ENCODE peak calls at places on chromosomes 12 and 14, in four cellular contexts. One of them, this sample, is unnamed.

GRCh38 chr12:110741795-110742717 is 635 bp downstream of the PPP1CC start:
- DNase-seq in choroid plexus epithelial cell: peak; percentile 55
- DNase-seq in endodermal cell: no peak
- DNase-seq in lung: no peak
- DNase-seq in this sample: peak; percentile 51

GRCh38 chr14:61466249-61466904 is 145.0 kb downstream of the PRKCH start:
- DNase-seq in choroid plexus epithelial cell: peak; percentile 99
- DNase-seq in lung: peak; percentile 45
- DNase-seq in endodermal cell: peak; percentile 73
- DNase-seq in this sample: peak; percentile 99

GRCh38 chr12:62907067-62907466 is 27.9 kb downstream of the PPM1H start:
- DNase-seq in lung: no peak
- DNase-seq in endodermal cell: no peak
- DNase-seq in choroid plexus epithelial cell: peak; percentile 12
- DNase-seq in this sample: no peak

GRCh38 chr14:99540196-99541032 is 59.2 kb downstream of the CCNK start:
- DNase-seq in choroid plexus epithelial cell: no peak
- DNase-seq in lung: no peak
- DNase-seq in endodermal cell: no peak
- DNase-seq in this sample: no peak

GRCh38 chr14:52307870-52308269 is 6.2 kb upstream of the PTGER2 start:
- DNase-seq in lung: no peak
- DNase-seq in choroid plexus epithelial cell: no peak
- DNase-seq in endodermal cell: no peak
- DNase-seq in this sample: no peak

GRCh38 chr12:117331691-117332090 is 29.7 kb downstream of the NOS1 start:
- DNase-seq in lung: no peak
- DNase-seq in choroid plexus epithelial cell: no peak
- DNase-seq in endodermal cell: no peak
- DNase-seq in this sample: no peak

GRCh38 chr12:83664650-83665049 is 977.9 kb downstream of the TMTC2 start:
- DNase-seq in lung: no peak
- DNase-seq in choroid plexus epithelial cell: no peak
- DNase-seq in endodermal cell: no peak
- DNase-seq in this sample: no peak

GRCh38 chr12:124994435-124994975 is 1.1 kb downstream of the BRI3BP start:
- DNase-seq in choroid plexus epithelial cell: no peak
- DNase-seq in lung: no peak
- DNase-seq in endodermal cell: peak; percentile 77
- DNase-seq in this sample: no peak

GRCh38 chr12:67910360-67911292 is 78.6 kb upstream of the IFNG-AS1 start:
- DNase-seq in lung: no peak
- DNase-seq in endodermal cell: no peak
- DNase-seq in choroid plexus epithelial cell: peak; percentile 79
- DNase-seq in this sample: peak; percentile 63

GRCh38 chr12:57755454-57756372 is 810 bp downstream of the MARCHF9 start:
- DNase-seq in endodermal cell: peak; percentile 83
- DNase-seq in choroid plexus epithelial cell: no peak
- DNase-seq in lung: no peak
- DNase-seq in this sample: no peak

GRCh38 chr12:131947482-131948027 is 2.2 kb upstream of the EP400 start:
- DNase-seq in lung: no peak
- DNase-seq in endodermal cell: peak; percentile 66
- DNase-seq in choroid plexus epithelial cell: no peak
- DNase-seq in this sample: no peak

GRCh38 chr12:121139301-121139700 is 6.6 kb downstream of the P2RX7 start:
- DNase-seq in endodermal cell: no peak
- DNase-seq in choroid plexus epithelial cell: no peak
- DNase-seq in lung: no peak
- DNase-seq in this sample: no peak

GRCh38 chr14:53460544-53460943 is 307.4 kb upstream of the DDHD1 start:
- DNase-seq in choroid plexus epithelial cell: no peak
- DNase-seq in endodermal cell: no peak
- DNase-seq in lung: no peak
- DNase-seq in this sample: no peak

GRCh38 chr14:77044776-77045569 is 16.5 kb upstream of the IRF2BPL start:
- DNase-seq in endodermal cell: peak; percentile 66
- DNase-seq in lung: peak; percentile 59
- DNase-seq in choroid plexus epithelial cell: peak; percentile 40
- DNase-seq in this sample: peak; percentile 97

GRCh38 chr12:53048780-53049401 is 974 bp upstream of the TNS2 start:
- DNase-seq in choroid plexus epithelial cell: peak; percentile 79
- DNase-seq in lung: peak; percentile 76
- DNase-seq in endodermal cell: peak; percentile 93
- DNase-seq in this sample: peak; percentile 83

GRCh38 chr12:59873136-59873535 is 277.3 kb downstream of the SLC16A7 start:
- DNase-seq in lung: no peak
- DNase-seq in choroid plexus epithelial cell: no peak
- DNase-seq in endodermal cell: no peak
- DNase-seq in this sample: no peak

GRCh38 chr12:70520847-70521246 is 116.4 kb downstream of the PTPRB start:
- DNase-seq in choroid plexus epithelial cell: no peak
- DNase-seq in endodermal cell: no peak
- DNase-seq in lung: no peak
- DNase-seq in this sample: no peak

GRCh38 chr14:29243355-29243754 is 476.8 kb downstream of the FOXG1 start:
- DNase-seq in endodermal cell: no peak
- DNase-seq in choroid plexus epithelial cell: peak; percentile 78
- DNase-seq in lung: no peak
- DNase-seq in this sample: peak; percentile 74

GRCh38 chr12:52249041-52249461 is 16.0 kb downstream of the KRT7 start:
- DNase-seq in choroid plexus epithelial cell: no peak
- DNase-seq in lung: peak; percentile 70
- DNase-seq in endodermal cell: peak; percentile 49
- DNase-seq in this sample: no peak

GRCh38 chr14:105864651-105865265 is 338.4 kb downstream of the TMEM121 start:
- DNase-seq in choroid plexus epithelial cell: no peak
- DNase-seq in endodermal cell: peak; percentile 17
- DNase-seq in lung: no peak
- DNase-seq in this sample: no peak

GRCh38 chr14:20417250-20418186 is 4.2 kb upstream of the TEP1 start:
- DNase-seq in choroid plexus epithelial cell: no peak
- DNase-seq in lung: no peak
- DNase-seq in endodermal cell: no peak
- DNase-seq in this sample: no peak

GRCh38 chr14:40119321-40119720 is 687.1 kb upstream of the FBXO33 start:
- DNase-seq in choroid plexus epithelial cell: peak; percentile 4
- DNase-seq in lung: no peak
- DNase-seq in endodermal cell: no peak
- DNase-seq in this sample: no peak

GRCh38 chr12:32535260-32535999 is 136.1 kb downstream of the FGD4 start:
- DNase-seq in lung: peak; percentile 81
- DNase-seq in choroid plexus epithelial cell: peak; percentile 77
- DNase-seq in endodermal cell: peak; percentile 69
- DNase-seq in this sample: peak; percentile 64

GRCh38 chr14:90510208-90510607 is 113.4 kb downstream of the CALM1 start:
- DNase-seq in choroid plexus epithelial cell: no peak
- DNase-seq in endodermal cell: no peak
- DNase-seq in lung: peak; percentile 50
- DNase-seq in this sample: no peak

GRCh38 chr12:8080131-8080530 is 1.9 kb upstream of the NECAP1 start:
- DNase-seq in choroid plexus epithelial cell: no peak
- DNase-seq in lung: no peak
- DNase-seq in endodermal cell: no peak
- DNase-seq in this sample: no peak

GRCh38 chr12:2856051-2856450 is 788 bp downstream of the TEX52 start:
- DNase-seq in endodermal cell: no peak
- DNase-seq in lung: no peak
- DNase-seq in choroid plexus epithelial cell: no peak
- DNase-seq in this sample: no peak

GRCh38 chr12:55830601-55831406 is 1.4 kb upstream of the DNAJC14 start:
- DNase-seq in lung: peak; percentile 68
- DNase-seq in endodermal cell: peak; percentile 92
- DNase-seq in choroid plexus epithelial cell: peak; percentile 76
- DNase-seq in this sample: peak; percentile 69

GRCh38 chr14:103880334-103880985 is 33.1 kb upstream of the PPP1R13B start:
- DNase-seq in lung: peak; percentile 88
- DNase-seq in endodermal cell: no peak
- DNase-seq in choroid plexus epithelial cell: peak; percentile 66
- DNase-seq in this sample: peak; percentile 59

GRCh38 chr14:101104485-101104884 is 201.0 kb upstream of the RTL1 start:
- DNase-seq in choroid plexus epithelial cell: no peak
- DNase-seq in endodermal cell: no peak
- DNase-seq in lung: peak; percentile 22
- DNase-seq in this sample: no peak

GRCh38 chr14:73764881-73765280 is 50.7 kb upstream of the PNMA1 start:
- DNase-seq in lung: peak; percentile 79
- DNase-seq in choroid plexus epithelial cell: no peak
- DNase-seq in endodermal cell: peak; percentile 44
- DNase-seq in this sample: no peak

GRCh38 chr12:114967187-114967586 is 283.2 kb upstream of the TBX3 start:
- DNase-seq in endodermal cell: peak; percentile 54
- DNase-seq in lung: no peak
- DNase-seq in choroid plexus epithelial cell: no peak
- DNase-seq in this sample: no peak

GRCh38 chr14:31696378-31696777 is 135.2 kb downstream of the NUBPL start:
- DNase-seq in endodermal cell: no peak
- DNase-seq in choroid plexus epithelial cell: no peak
- DNase-seq in lung: no peak
- DNase-seq in this sample: no peak
- H3K4me3 ChIP-seq in endodermal cell: no peak overlapping the region
- H3K4me3 ChIP-seq in choroid plexus epithelial cell: no peak overlapping the region
- H3K4me3 ChIP-seq in lung: no peak overlapping the region
- H3K4me3 ChIP-seq in this sample: no peak overlapping the region

GRCh38 chr12:104653730-104654328 is 197.1 kb downstream of the CHST11 start:
- DNase-seq in choroid plexus epithelial cell: no peak
- DNase-seq in lung: no peak
- DNase-seq in endodermal cell: peak; percentile 87
- DNase-seq in this sample: no peak
- TF ChIP-seq CTCF in choroid plexus epithelial cell: peak; percentile 43
- TF ChIP-seq CTCF in lung: no peak
- TF ChIP-seq CTCF in endodermal cell: peak; percentile 75
- TF ChIP-seq CTCF in this sample: peak; percentile 42

GRCh38 chr12:104677441-104678089 is 220.8 kb downstream of the CHST11 start:
- DNase-seq in lung: peak; percentile 57
- DNase-seq in choroid plexus epithelial cell: no peak
- DNase-seq in endodermal cell: peak; percentile 47
- DNase-seq in this sample: no peak
- H3K4me3 ChIP-seq in lung: no peak overlapping the region
- H3K4me3 ChIP-seq in choroid plexus epithelial cell: no peak overlapping the region
- H3K4me3 ChIP-seq in endodermal cell: no peak overlapping the region
- H3K4me3 ChIP-seq in this sample: no peak overlapping the region

GRCh38 chr14:75981826-75982723 is at the start of gene TGFB3:
- DNase-seq in choroid plexus epithelial cell: peak; percentile 97
- DNase-seq in lung: peak; percentile 80
- DNase-seq in endodermal cell: peak; percentile 95
- DNase-seq in this sample: peak; percentile 94

GRCh38 chr14:75980856-75981255 is 939 bp downstream of the TGFB3 start:
- DNase-seq in lung: no peak
- DNase-seq in choroid plexus epithelial cell: no peak
- DNase-seq in endodermal cell: no peak
- DNase-seq in this sample: peak; percentile 27

GRCh38 chr14:75984674-75985073 is 889 bp upstream of the IFT43 start:
- DNase-seq in lung: no peak
- DNase-seq in endodermal cell: no peak
- DNase-seq in choroid plexus epithelial cell: no peak
- DNase-seq in this sample: no peak

GRCh38 chr14:75981426-75981825 is 369 bp downstream of the TGFB3 start:
- DNase-seq in endodermal cell: peak; percentile 67
- DNase-seq in choroid plexus epithelial cell: peak; percentile 35
- DNase-seq in lung: no peak
- DNase-seq in this sample: no peak

GRCh38 chr14:75982724-75983358 is 1.0 kb upstream of the TGFB3 start:
- DNase-seq in endodermal cell: no peak
- DNase-seq in choroid plexus epithelial cell: peak; percentile 84
- DNase-seq in lung: peak; percentile 62
- DNase-seq in this sample: peak; percentile 61
- TF ChIP-seq CTCF in endodermal cell: peak; percentile 19
- TF ChIP-seq CTCF in choroid plexus epithelial cell: no peak
- TF ChIP-seq CTCF in lung: no peak
- TF ChIP-seq CTCF in this sample: no peak

GRCh38 chr14:94387051-94388026 is 1.1 kb downstream of the SERPINA1 start:
- DNase-seq in lung: no peak
- DNase-seq in choroid plexus epithelial cell: no peak
- DNase-seq in endodermal cell: peak; percentile 26
- DNase-seq in this sample: peak; percentile 30

GRCh38 chr14:94386085-94387031 is 2.0 kb downstream of the SERPINA1 start:
- DNase-seq in lung: no peak
- DNase-seq in endodermal cell: no peak
- DNase-seq in choroid plexus epithelial cell: no peak
- DNase-seq in this sample: no peak

GRCh38 chr14:94383777-94384176 is 4.6 kb downstream of the SERPINA1 start:
- DNase-seq in endodermal cell: no peak
- DNase-seq in choroid plexus epithelial cell: no peak
- DNase-seq in lung: no peak
- DNase-seq in this sample: no peak

GRCh38 chr14:94384342-94384741 is 4.1 kb downstream of the SERPINA1 start:
- DNase-seq in endodermal cell: no peak
- DNase-seq in choroid plexus epithelial cell: no peak
- DNase-seq in lung: no peak
- DNase-seq in this sample: no peak

GRCh38 chr14:94385553-94386057 is 2.8 kb downstream of the SERPINA1 start:
- DNase-seq in endodermal cell: no peak
- DNase-seq in choroid plexus epithelial cell: no peak
- DNase-seq in lung: no peak
- DNase-seq in this sample: no peak
- H3K4me3 ChIP-seq in endodermal cell: no peak overlapping the region
- H3K4me3 ChIP-seq in choroid plexus epithelial cell: no peak overlapping the region
- H3K4me3 ChIP-seq in lung: no peak overlapping the region
- H3K4me3 ChIP-seq in this sample: no peak overlapping the region

DNA sequence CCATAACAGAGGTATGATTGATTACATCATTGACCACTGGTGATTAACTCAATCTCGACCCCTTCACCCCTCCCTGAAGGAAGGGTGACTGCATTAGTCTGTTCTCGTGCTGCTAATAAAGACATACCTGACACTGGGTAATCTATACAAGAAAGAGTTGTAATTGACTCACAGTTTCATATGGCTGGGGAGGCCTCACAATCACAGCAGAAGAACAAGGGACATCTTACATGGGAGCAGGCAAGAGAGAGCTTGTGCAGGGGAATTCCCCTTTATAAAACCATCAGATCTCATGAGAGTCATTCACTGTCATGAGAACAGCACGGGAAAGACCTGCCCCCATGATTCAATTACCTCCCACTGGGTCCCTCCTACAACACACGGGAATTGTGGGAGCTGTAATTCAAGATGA is 55.9 kb upstream of the TMCC3 start:
- DNase-seq in choroid plexus epithelial cell: peak; percentile 47
- DNase-seq in endodermal cell: no peak
- DNase-seq in lung: no peak
- DNase-seq in this sample: no peak
- TF ChIP-seq CTCF in choroid plexus epithelial cell: no peak
- TF ChIP-seq CTCF in endodermal cell: no peak
- TF ChIP-seq CTCF in lung: no peak
- TF ChIP-seq CTCF in this sample: no peak

DNA sequence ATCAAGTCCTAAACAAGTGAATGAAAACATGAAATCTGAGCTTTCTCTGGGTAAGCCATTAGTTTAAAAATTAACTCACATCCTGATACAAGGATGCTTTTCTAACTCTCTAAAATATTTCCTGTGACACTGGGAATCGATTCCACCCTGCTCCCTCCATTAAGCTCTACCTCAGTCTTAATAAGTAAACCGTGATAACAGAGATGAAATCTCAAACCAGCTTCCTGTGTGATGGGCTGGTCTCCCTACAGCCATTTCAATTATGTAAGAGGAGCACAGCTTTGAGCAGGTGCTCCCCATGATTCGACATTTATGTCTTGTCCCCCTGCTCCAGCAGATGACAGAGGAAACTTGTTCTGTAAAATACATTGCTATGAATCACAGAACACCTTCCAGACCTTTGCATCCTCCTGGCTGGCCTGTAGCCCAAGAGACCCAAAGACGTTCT is 59.0 kb downstream of the GAS2L3 start:
- DNase-seq in lung: no peak
- DNase-seq in endodermal cell: no peak
- DNase-seq in choroid plexus epithelial cell: no peak
- DNase-seq in this sample: no peak
- H3K4me3 ChIP-seq in lung: no peak overlapping the region
- H3K4me3 ChIP-seq in endodermal cell: no peak overlapping the region
- H3K4me3 ChIP-seq in choroid plexus epithelial cell: no peak overlapping the region
- H3K4me3 ChIP-seq in this sample: no peak overlapping the region

This sample was measured in fibroblast of villous mesenchyme.